ENCODE peak calls at places on chromosome 4, in six cellular contexts. E is foreskin fibroblast; N is NCI-H2171 treated with DMSO at 0.1 percent for 48 hours; I is activated CD8-positive, alpha-beta memory T cell treated with anti-CD3 and anti-CD28 coated beads, Interleukin-2, amount 10 ng/mL, durations not matched to agents 7 days and 5 days; G is right lobe of liver; J is thoracic aorta. X is an unnamed sample.

GRCh38 chr4:70759627-70760026 is 37.9 kb downstream of the RUFY3 start:
- DNase-seq in I (no peak), J (no peak), N (no peak), G (no peak), E (no peak), X (no peak)

GRCh38 chr4:141238196-141238595 is 17.5 kb downstream of the ZNF330 start:
- DNase-seq in J (no peak), I (no peak), N (no peak), G (no peak), E (no peak), X (no peak)

GRCh38 chr4:167943872-167944505 is 148.3 kb upstream of the ANXA10 start:
- DNase-seq in G (no peak), J (no peak), E (peak; percentile 28), N (no peak), I (no peak), X (no peak)

GRCh38 chr4:126628933-126629332 is 1003.8 kb upstream of the INTU start:
- DNase-seq in I (no peak), E (no peak), G (no peak), J (no peak), N (no peak), X (no peak)

GRCh38 chr4:17447056-17447455 is 64.8 kb downstream of the QDPR start:
- DNase-seq in J (no peak), N (no peak), G (no peak), I (no peak), E (peak; percentile 6), X (no peak)

GRCh38 chr4:176238819-176239218 is 30.2 kb downstream of the ASB5 start:
- DNase-seq in E (peak; percentile 43), G (no peak), N (peak; percentile 84), J (no peak), I (no peak), X (no peak)

GRCh38 chr4:36004231-36004851 is 240.0 kb downstream of the ARAP2 start:
- DNase-seq in G (no peak), I (no peak), J (no peak), E (no peak), N (no peak), X (no peak)

GRCh38 chr4:88246600-88246999 is 37.8 kb downstream of the PPM1K start:
- DNase-seq in G (no peak), J (no peak), E (no peak), I (no peak), N (no peak), X (no peak)

GRCh38 chr4:16496501-16496900 is 270.2 kb upstream of the TAPT1 start:
- DNase-seq in E (peak; percentile 44), J (no peak), N (no peak), I (no peak), G (no peak), X (no peak)

GRCh38 chr4:176377705-176378302 is 58.0 kb downstream of the SPCS3 start:
- DNase-seq in G (no peak), I (no peak), E (peak; percentile 32), N (peak; percentile 3), J (no peak), X (no peak)

GRCh38 chr4:63717384-63717783 is 691.9 kb downstream of the TECRL start:
- DNase-seq in E (no peak), J (no peak), I (no peak), G (no peak), N (peak; percentile 38), X (no peak)

GRCh38 chr4:25863906-25864418 is 1.2 kb upstream of the SEL1L3 start:
- DNase-seq in J (no peak), I (no peak), N (no peak), E (no peak), G (no peak), X (no peak)

GRCh38 chr4:137408527-137409177 is 123.6 kb downstream of the PCDH18 start:
- DNase-seq in G (no peak), E (no peak), N (no peak), I (no peak), J (no peak), X (no peak)

GRCh38 chr4:82450966-82451755 is 20.8 kb downstream of the ENOPH1 start:
- DNase-seq in I (no peak), J (no peak), E (peak; percentile 61), G (no peak), N (no peak), X (no peak)

X was measured in HuH-7.5.